ENCODE peak calls at places on chromosomes 3 and 15, in eight cellular contexts. Y is DND-41, S is heart left ventricle, P is breast epithelium, W is hepatocyte, O is uterus, M is pancreas, R is A549. Q is an unnamed sample. For H3K4me1, the result is how much of the 10 kb centered on the place peaks cover.

GRCh38 chr3:66609660-66610547 is 109.1 kb upstream of the LRIG1 start:
- DNase-seq in Y (no peak), S (no peak), P (peak), W (peak), O (no peak), M (peak), R (peak), Q (no peak)

GRCh38 chr3:23459915-23460546 is 256.9 kb downstream of the UBE2E2 start:
- DNase-seq in Y (no peak), S (no peak), P (no peak), W (no peak), O (no peak), M (no peak), R (no peak), Q (no peak)

GRCh38 chr15:39625856-39626255 is 45.0 kb downstream of the THBS1 start:
- DNase-seq in Y (no peak), S (no peak), P (no peak), W (no peak), O (no peak), M (no peak), R (no peak), Q (no peak)

GRCh38 chr15:65804252-65804931 is 12.3 kb upstream of the DENND4A start:
- DNase-seq in Y (no peak), S (no peak), P (no peak), W (peak), O (no peak), M (no peak), R (no peak), Q (no peak)

GRCh38 chr3:191809326-191809949 is 348.5 kb downstream of the PYDC2 start:
- DNase-seq in Y (no peak), S (no peak), P (no peak), W (no peak), O (no peak), M (no peak), R (no peak), Q (no peak)

GRCh38 chr3:142418926-142419592 is 28.8 kb downstream of the XRN1 start:
- DNase-seq in Y (no peak), S (no peak), P (no peak), W (no peak), O (no peak), M (no peak), R (no peak), Q (no peak)

GRCh38 chr3:26920579-26920978 is 298.0 kb downstream of the LRRC3B start:
- DNase-seq in Y (no peak), S (no peak), P (no peak), W (no peak), O (no peak), M (no peak), R (no peak), Q (no peak)

GRCh38 chr3:30042274-30042859 is 564.0 kb upstream of the TGFBR2 start:
- DNase-seq in Y (peak), S (no peak), P (peak), W (peak), O (peak), M (peak), R (peak), Q (peak)

GRCh38 chr15:39407116-39407515 is 173.8 kb upstream of the THBS1 start:
- DNase-seq in Y (no peak), S (no peak), P (no peak), W (no peak), O (no peak), M (no peak), R (no peak), Q (no peak)

GRCh38 chr3:152365766-152366593 is 97.3 kb downstream of the MBNL1 start:
- DNase-seq in Y (no peak), S (no peak), P (no peak), W (no peak), O (no peak), M (no peak), R (no peak), Q (peak)

GRCh38 chr3:159785276-159785675 is 203.4 kb upstream of the IL12A start:
- DNase-seq in Y (no peak), S (no peak), P (no peak), W (no peak), O (no peak), M (no peak), R (peak), Q (peak)

GRCh38 chr3:159782724-159783421 is 205.8 kb upstream of the IL12A start:
- DNase-seq in Y (no peak), S (no peak), P (no peak), W (no peak), O (no peak), M (no peak), R (peak), Q (no peak)

GRCh38 chr3:159779883-159780282 is 208.8 kb upstream of the IL12A start:
- DNase-seq in Y (no peak), S (no peak), P (no peak), W (no peak), O (no peak), M (no peak), R (no peak), Q (no peak)

GRCh38 chr3:159783780-159784747 is 204.6 kb upstream of the IL12A start:
- DNase-seq in Y (no peak), S (no peak), P (peak), W (no peak), O (no peak), M (no peak), R (no peak), Q (no peak)

GRCh38 chr3:159781867-159782266 is 206.8 kb upstream of the IL12A start:
- DNase-seq in Y (no peak), S (no peak), P (no peak), W (no peak), O (no peak), M (no peak), R (no peak), Q (no peak)
- TF ChIP-seq CTCF in Y (no peak), S (no peak), P (no peak), W (no peak), O (no peak), M (no peak), R (peak), Q (peak)

DNA sequence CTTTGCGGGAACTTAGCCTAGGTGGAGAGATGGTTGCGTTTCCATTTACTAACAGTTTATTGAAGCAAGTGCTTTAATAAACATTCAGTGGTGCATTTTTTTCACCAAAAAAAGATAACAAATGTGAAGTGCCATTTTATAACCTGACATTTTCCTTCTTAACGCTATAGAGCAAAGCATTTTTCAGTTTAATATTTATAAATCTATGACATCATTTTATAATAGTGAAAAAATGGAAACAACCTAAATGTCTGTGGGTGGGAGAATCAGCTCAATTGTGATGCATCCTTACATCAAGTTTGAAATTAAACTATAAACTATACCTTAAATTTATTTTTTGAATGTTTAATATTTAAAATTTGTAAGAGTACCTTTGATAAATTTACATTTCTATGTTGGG is 67.1 kb upstream of the CSTA start:
- DNase-seq in Y (no peak), S (no peak), P (no peak), W (no peak), O (no peak), M (no peak), R (no peak), Q (no peak)
- H3K27ac ChIP-seq in Y (no peak), S (no peak), P (no peak), W (no peak), O (no peak), M (no peak), R (no peak), Q (no peak)

DNA sequence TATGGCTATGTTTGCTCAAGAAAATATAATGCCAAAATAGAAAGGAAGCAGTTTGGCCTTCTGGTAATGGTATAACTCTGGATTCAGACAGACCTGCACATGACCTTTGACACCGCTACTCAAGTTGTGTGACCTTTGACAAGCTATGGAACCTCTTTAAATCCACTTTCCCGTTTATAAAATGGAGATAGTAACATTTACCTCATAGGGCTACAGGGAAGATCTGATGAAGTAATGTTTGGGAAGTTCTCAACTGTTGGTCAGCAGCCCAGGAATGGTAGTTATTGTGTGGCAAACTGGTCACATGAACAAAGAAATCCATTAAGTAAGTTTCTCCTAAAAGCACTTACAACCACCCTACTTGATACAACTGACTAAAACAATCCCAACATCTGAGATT is 95.1 kb upstream of the PHLDB2 start:
- DNase-seq in Y (no peak), S (no peak), P (no peak), W (no peak), O (no peak), M (no peak), R (no peak), Q (no peak)
- H3K4me1 ChIP-seq in Y (under half), S (under half), P (under half), W (under half), O (under half), M (under half), R (half or more), Q (under half)

GRCh38 chr3:121488628-121489027 is 57.2 kb downstream of the POLQ start:
- DNase-seq in Y (no peak), S (no peak), P (no peak), W (peak), O (no peak), M (no peak), R (no peak), Q (no peak)
- TF ChIP-seq CTCF in Y (no peak), S (no peak), P (no peak), W (peak), O (no peak), M (no peak), R (peak), Q (no peak)

DNA sequence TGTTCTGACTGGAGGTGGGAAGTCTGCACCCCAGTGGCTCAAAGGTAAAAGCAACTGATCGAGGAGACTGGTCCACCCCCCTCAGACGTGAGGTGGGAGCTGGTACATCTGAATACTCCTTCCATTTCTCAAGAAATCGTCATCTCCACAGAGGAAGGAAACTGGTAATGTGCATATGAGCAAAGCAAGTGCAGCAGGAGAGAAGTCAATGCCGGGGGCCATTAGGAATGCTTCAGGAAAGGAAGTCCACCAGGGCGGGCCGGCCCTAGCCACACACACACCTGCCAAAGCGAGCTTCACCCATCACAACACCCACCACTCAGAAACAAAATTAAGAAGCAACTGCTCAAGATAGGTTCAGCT is 8.5 kb downstream of the TBC1D2B start:
- DNase-seq in Y (no peak), S (no peak), P (no peak), W (no peak), O (no peak), M (no peak), R (no peak), Q (no peak)
- H3K27ac ChIP-seq in Y (peak), S (peak), P (peak), W (peak), O (peak), M (no peak), R (peak), Q (no peak)

GRCh38 chr3:170730071-170730812 is 139.8 kb downstream of the RPL22L1 start:
- DNase-seq in Y (no peak), S (no peak), P (no peak), W (no peak), O (no peak), M (no peak), R (no peak), Q (no peak)
- H3K4me1 ChIP-seq in Y (under half), S (under half), P (under half), W (under half), O (under half), M (under half), R (under half), Q (under half)

DNA sequence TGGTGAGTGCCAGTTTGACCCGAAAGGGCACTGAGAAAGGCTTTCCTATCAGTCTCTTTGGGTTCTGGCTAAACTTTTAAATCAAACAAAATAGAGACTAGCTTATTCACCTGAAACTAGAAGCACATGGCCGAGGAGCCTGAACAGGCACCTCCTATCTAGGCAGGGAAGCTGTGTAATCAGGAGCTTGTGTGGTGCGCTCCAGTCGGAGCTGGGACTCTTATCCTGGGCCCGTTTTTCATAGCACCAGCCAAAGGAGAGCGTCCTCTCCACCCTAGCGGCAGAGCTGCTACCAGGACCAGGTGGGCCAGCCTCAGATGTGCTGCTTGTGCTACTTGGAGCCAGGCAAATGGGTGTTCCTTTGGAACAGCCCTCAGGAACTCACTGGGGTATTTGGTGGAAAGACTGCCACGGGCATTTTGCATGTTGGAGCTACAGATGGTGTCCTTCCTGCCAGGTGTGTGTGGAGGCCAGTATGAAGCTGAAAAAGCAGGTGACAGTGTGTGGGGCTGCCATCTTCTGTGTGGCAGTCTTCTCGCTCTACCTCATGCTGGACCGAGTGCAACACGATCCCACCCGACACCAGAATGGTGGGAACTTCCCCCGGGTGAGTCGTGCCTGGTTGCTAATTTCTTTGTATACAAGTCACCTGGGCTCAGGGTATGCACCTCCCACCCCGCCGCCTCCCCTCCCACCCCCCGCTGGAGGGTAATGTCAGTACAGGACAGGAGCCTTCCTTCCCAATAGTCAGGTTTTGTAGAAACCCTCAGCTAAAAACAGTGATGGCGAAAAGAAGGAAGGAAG is 833 bp downstream of the MAN2A2 start:
- DNase-seq in Y (no peak), S (peak), P (no peak), W (peak), O (no peak), M (no peak), R (peak), Q (no peak)
- TF ChIP-seq CTCF in Y (no peak), S (no peak), P (no peak), W (no peak), O (no peak), M (no peak), R (no peak), Q (no peak)

GRCh38 chr3:116423365-116423764 is 21.9 kb downstream of the LSAMP start:
- DNase-seq in Y (no peak), S (no peak), P (no peak), W (no peak), O (no peak), M (no peak), R (no peak), Q (no peak)
- H3K27ac ChIP-seq in Y (no peak), S (no peak), P (no peak), W (peak), O (no peak), M (no peak), R (no peak), Q (no peak)

GRCh38 chr3:44976002-44976815 is at the start of the genes EXOSC7 and ZDHHC3:
- DNase-seq in Y (peak), S (peak), P (peak), W (peak), O (peak), M (peak), R (peak), Q (peak)
- H3K4me1 ChIP-seq in Y (under half), S (under half), P (under half), W (under half), O (under half), M (under half), R (under half), Q (half or more)

GRCh38 chr3:123447749-123448502 is 964 bp downstream of the ADCY5 start:
- DNase-seq in Y (no peak), S (peak), P (no peak), W (peak), O (no peak), M (no peak), R (no peak), Q (no peak)
- TF ChIP-seq CTCF in Y (no peak), S (no peak), P (no peak), W (peak), O (no peak), M (no peak), R (peak), Q (no peak)